ENCODE peak calls at places on chromosomes 3 and 15, in ten cellular contexts. One of them, this sample, is unnamed.

GRCh38 chr3:152087153-152087552 is 181.6 kb upstream of the MBNL1 start:
- DNase-seq in iris pigment epithelial cell: no peak
- DNase-seq in progenitor cell of endocrine pancreas: no peak
- DNase-seq in AG04449: no peak
- DNase-seq in NCI-H2081: no peak
- DNase-seq in frontal cortex: no peak
- DNase-seq in AG10803: no peak
- DNase-seq in M059J: no peak
- DNase-seq in aorta: peak
- DNase-seq in Calu3: no peak
- DNase-seq in this sample: no peak

GRCh38 chr3:194375921-194376570 is 6.5 kb upstream of the LRRC15 start:
- DNase-seq in iris pigment epithelial cell: no peak
- DNase-seq in progenitor cell of endocrine pancreas: no peak
- DNase-seq in AG04449: no peak
- DNase-seq in NCI-H2081: no peak
- DNase-seq in frontal cortex: no peak
- DNase-seq in AG10803: no peak
- DNase-seq in M059J: no peak
- DNase-seq in aorta: no peak
- DNase-seq in Calu3: no peak
- DNase-seq in this sample: peak

GRCh38 chr15:58923696-58924300 is 9.7 kb downstream of the SLTM start:
- DNase-seq in iris pigment epithelial cell: no peak
- DNase-seq in progenitor cell of endocrine pancreas: no peak
- DNase-seq in AG04449: no peak
- DNase-seq in NCI-H2081: no peak
- DNase-seq in frontal cortex: no peak
- DNase-seq in AG10803: peak
- DNase-seq in M059J: no peak
- DNase-seq in aorta: no peak
- DNase-seq in Calu3: no peak
- DNase-seq in this sample: no peak

GRCh38 chr15:85899927-85900326 is 105.2 kb upstream of the KLHL25 start:
- DNase-seq in iris pigment epithelial cell: no peak
- DNase-seq in progenitor cell of endocrine pancreas: no peak
- DNase-seq in AG04449: no peak
- DNase-seq in NCI-H2081: no peak
- DNase-seq in frontal cortex: no peak
- DNase-seq in AG10803: no peak
- DNase-seq in M059J: no peak
- DNase-seq in aorta: no peak
- DNase-seq in Calu3: no peak
- DNase-seq in this sample: no peak

GRCh38 chr3:69126999-69127398 is 4.6 kb upstream of the LMOD3 start:
- DNase-seq in iris pigment epithelial cell: no peak
- DNase-seq in progenitor cell of endocrine pancreas: no peak
- DNase-seq in AG04449: no peak
- DNase-seq in NCI-H2081: no peak
- DNase-seq in frontal cortex: no peak
- DNase-seq in AG10803: no peak
- DNase-seq in M059J: no peak
- DNase-seq in aorta: no peak
- DNase-seq in Calu3: no peak
- DNase-seq in this sample: no peak

GRCh38 chr3:16841906-16842709 is 42.6 kb upstream of the PLCL2 start:
- DNase-seq in iris pigment epithelial cell: no peak
- DNase-seq in progenitor cell of endocrine pancreas: no peak
- DNase-seq in AG04449: no peak
- DNase-seq in NCI-H2081: peak
- DNase-seq in frontal cortex: no peak
- DNase-seq in AG10803: no peak
- DNase-seq in M059J: peak
- DNase-seq in aorta: peak
- DNase-seq in Calu3: no peak
- DNase-seq in this sample: no peak

GRCh38 chr3:30611613-30612421 is 5.4 kb downstream of the TGFBR2 start:
- DNase-seq in iris pigment epithelial cell: peak
- DNase-seq in progenitor cell of endocrine pancreas: no peak
- DNase-seq in AG04449: no peak
- DNase-seq in NCI-H2081: no peak
- DNase-seq in frontal cortex: no peak
- DNase-seq in AG10803: peak
- DNase-seq in M059J: peak
- DNase-seq in aorta: no peak
- DNase-seq in Calu3: no peak
- DNase-seq in this sample: peak

GRCh38 chr3:36312351-36312750 is 68.0 kb upstream of the STAC start:
- DNase-seq in iris pigment epithelial cell: no peak
- DNase-seq in progenitor cell of endocrine pancreas: no peak
- DNase-seq in AG04449: no peak
- DNase-seq in NCI-H2081: peak
- DNase-seq in frontal cortex: no peak
- DNase-seq in AG10803: no peak
- DNase-seq in M059J: peak
- DNase-seq in aorta: no peak
- DNase-seq in Calu3: peak
- DNase-seq in this sample: no peak

GRCh38 chr3:54939591-54940300 is 11.9 kb upstream of the LRTM1 start:
- DNase-seq in iris pigment epithelial cell: peak
- DNase-seq in progenitor cell of endocrine pancreas: no peak
- DNase-seq in AG04449: no peak
- DNase-seq in NCI-H2081: no peak
- DNase-seq in frontal cortex: no peak
- DNase-seq in AG10803: peak
- DNase-seq in M059J: peak
- DNase-seq in aorta: no peak
- DNase-seq in Calu3: no peak
- DNase-seq in this sample: peak

GRCh38 chr15:79373068-79373467 is 59.1 kb upstream of the MINAR1 start:
- DNase-seq in iris pigment epithelial cell: no peak
- DNase-seq in progenitor cell of endocrine pancreas: no peak
- DNase-seq in AG04449: no peak
- DNase-seq in NCI-H2081: no peak
- DNase-seq in frontal cortex: no peak
- DNase-seq in AG10803: peak
- DNase-seq in M059J: no peak
- DNase-seq in aorta: no peak
- DNase-seq in Calu3: no peak
- DNase-seq in this sample: no peak

GRCh38 chr15:31227954-31228542 is 98.6 kb upstream of the KLF13 start:
- DNase-seq in iris pigment epithelial cell: no peak
- DNase-seq in progenitor cell of endocrine pancreas: no peak
- DNase-seq in AG04449: no peak
- DNase-seq in NCI-H2081: no peak
- DNase-seq in frontal cortex: no peak
- DNase-seq in AG10803: no peak
- DNase-seq in M059J: no peak
- DNase-seq in aorta: no peak
- DNase-seq in Calu3: no peak
- DNase-seq in this sample: no peak

GRCh38 chr3:69085543-69086132 is 901 bp downstream of the ARL6IP5 start:
- DNase-seq in iris pigment epithelial cell: peak
- DNase-seq in progenitor cell of endocrine pancreas: no peak
- DNase-seq in AG04449: no peak
- DNase-seq in NCI-H2081: no peak
- DNase-seq in frontal cortex: peak
- DNase-seq in AG10803: peak
- DNase-seq in M059J: peak
- DNase-seq in aorta: peak
- DNase-seq in Calu3: peak
- DNase-seq in this sample: peak

GRCh38 chr3:96970211-96970610 is 155.8 kb downstream of the EPHA6 start:
- DNase-seq in iris pigment epithelial cell: peak
- DNase-seq in progenitor cell of endocrine pancreas: no peak
- DNase-seq in AG04449: no peak
- DNase-seq in NCI-H2081: no peak
- DNase-seq in frontal cortex: no peak
- DNase-seq in AG10803: no peak
- DNase-seq in M059J: no peak
- DNase-seq in aorta: no peak
- DNase-seq in Calu3: no peak
- DNase-seq in this sample: no peak

GRCh38 chr3:10357592-10358308 is 36.8 kb upstream of the SEC13 start:
- DNase-seq in iris pigment epithelial cell: peak
- DNase-seq in progenitor cell of endocrine pancreas: no peak
- DNase-seq in AG04449: peak
- DNase-seq in NCI-H2081: no peak
- DNase-seq in frontal cortex: no peak
- DNase-seq in AG10803: peak
- DNase-seq in M059J: peak
- DNase-seq in aorta: peak
- DNase-seq in Calu3: no peak
- DNase-seq in this sample: peak

GRCh38 chr3:184005981-184006507 is 11.6 kb downstream of the ABCC5 start:
- DNase-seq in iris pigment epithelial cell: peak
- DNase-seq in progenitor cell of endocrine pancreas: no peak
- DNase-seq in AG04449: no peak
- DNase-seq in NCI-H2081: peak
- DNase-seq in frontal cortex: no peak
- DNase-seq in AG10803: peak
- DNase-seq in M059J: peak
- DNase-seq in aorta: peak
- DNase-seq in Calu3: peak
- DNase-seq in this sample: peak

GRCh38 chr3:128412180-128413002 is 54.3 kb downstream of the DNAJB8 start:
- DNase-seq in iris pigment epithelial cell: no peak
- DNase-seq in progenitor cell of endocrine pancreas: no peak
- DNase-seq in AG04449: no peak
- DNase-seq in NCI-H2081: no peak
- DNase-seq in frontal cortex: no peak
- DNase-seq in AG10803: no peak
- DNase-seq in M059J: no peak
- DNase-seq in aorta: no peak
- DNase-seq in Calu3: no peak
- DNase-seq in this sample: no peak

GRCh38 chr15:101378356-101378755 is 83.3 kb upstream of the SNRPA1 start:
- DNase-seq in iris pigment epithelial cell: no peak
- DNase-seq in progenitor cell of endocrine pancreas: no peak
- DNase-seq in AG04449: no peak
- DNase-seq in NCI-H2081: peak
- DNase-seq in frontal cortex: no peak
- DNase-seq in AG10803: no peak
- DNase-seq in M059J: no peak
- DNase-seq in aorta: no peak
- DNase-seq in Calu3: no peak
- DNase-seq in this sample: no peak

GRCh38 chr15:97504031-97504430 is 456.5 kb upstream of the ARRDC4 start:
- DNase-seq in iris pigment epithelial cell: peak
- DNase-seq in progenitor cell of endocrine pancreas: no peak
- DNase-seq in AG04449: no peak
- DNase-seq in NCI-H2081: no peak
- DNase-seq in frontal cortex: no peak
- DNase-seq in AG10803: no peak
- DNase-seq in M059J: peak
- DNase-seq in aorta: no peak
- DNase-seq in Calu3: peak
- DNase-seq in this sample: peak

GRCh38 chr3:155404486-155404885 is 111.0 kb upstream of the STRIT1 start:
- DNase-seq in iris pigment epithelial cell: no peak
- DNase-seq in progenitor cell of endocrine pancreas: no peak
- DNase-seq in AG04449: no peak
- DNase-seq in NCI-H2081: peak
- DNase-seq in frontal cortex: no peak
- DNase-seq in AG10803: no peak
- DNase-seq in M059J: no peak
- DNase-seq in aorta: no peak
- DNase-seq in Calu3: no peak
- DNase-seq in this sample: no peak

GRCh38 chr15:81531971-81532370 is 158.0 kb upstream of the TMC3 start:
- DNase-seq in iris pigment epithelial cell: peak
- DNase-seq in progenitor cell of endocrine pancreas: no peak
- DNase-seq in AG04449: no peak
- DNase-seq in NCI-H2081: no peak
- DNase-seq in frontal cortex: no peak
- DNase-seq in AG10803: no peak
- DNase-seq in M059J: no peak
- DNase-seq in aorta: no peak
- DNase-seq in Calu3: no peak
- DNase-seq in this sample: no peak

GRCh38 chr15:44810237-44810636 is 73.9 kb downstream of the TRIM69 start:
- DNase-seq in iris pigment epithelial cell: no peak
- DNase-seq in progenitor cell of endocrine pancreas: no peak
- DNase-seq in AG04449: no peak
- DNase-seq in NCI-H2081: no peak
- DNase-seq in frontal cortex: no peak
- DNase-seq in AG10803: no peak
- DNase-seq in M059J: no peak
- DNase-seq in aorta: no peak
- DNase-seq in Calu3: no peak
- DNase-seq in this sample: no peak

GRCh38 chr15:39788108-39788507 is 5.5 kb upstream of the FSIP1 start:
- DNase-seq in iris pigment epithelial cell: peak
- DNase-seq in progenitor cell of endocrine pancreas: no peak
- DNase-seq in AG04449: no peak
- DNase-seq in NCI-H2081: no peak
- DNase-seq in frontal cortex: no peak
- DNase-seq in AG10803: no peak
- DNase-seq in M059J: peak
- DNase-seq in aorta: no peak
- DNase-seq in Calu3: no peak
- DNase-seq in this sample: peak

GRCh38 chr15:41675337-41675736 is 15.1 kb downstream of the MGA start:
- DNase-seq in iris pigment epithelial cell: no peak
- DNase-seq in progenitor cell of endocrine pancreas: no peak
- DNase-seq in AG04449: no peak
- DNase-seq in NCI-H2081: no peak
- DNase-seq in frontal cortex: no peak
- DNase-seq in AG10803: no peak
- DNase-seq in M059J: no peak
- DNase-seq in aorta: no peak
- DNase-seq in Calu3: no peak
- DNase-seq in this sample: no peak

GRCh38 chr3:177618873-177619771 is 421.8 kb upstream of the TBL1XR1 start:
- DNase-seq in iris pigment epithelial cell: peak
- DNase-seq in progenitor cell of endocrine pancreas: no peak
- DNase-seq in AG04449: no peak
- DNase-seq in NCI-H2081: no peak
- DNase-seq in frontal cortex: no peak
- DNase-seq in AG10803: peak
- DNase-seq in M059J: peak
- DNase-seq in aorta: no peak
- DNase-seq in Calu3: peak
- DNase-seq in this sample: no peak

GRCh38 chr3:193031909-193032308 is 114.3 kb upstream of the MB21D2 start:
- DNase-seq in iris pigment epithelial cell: no peak
- DNase-seq in progenitor cell of endocrine pancreas: no peak
- DNase-seq in AG04449: no peak
- DNase-seq in NCI-H2081: no peak
- DNase-seq in frontal cortex: no peak
- DNase-seq in AG10803: no peak
- DNase-seq in M059J: no peak
- DNase-seq in aorta: no peak
- DNase-seq in Calu3: no peak
- DNase-seq in this sample: no peak

GRCh38 chr3:178352300-178353021 is 183.8 kb upstream of the KCNMB2 start:
- DNase-seq in iris pigment epithelial cell: peak
- DNase-seq in progenitor cell of endocrine pancreas: no peak
- DNase-seq in AG04449: peak
- DNase-seq in NCI-H2081: peak
- DNase-seq in frontal cortex: no peak
- DNase-seq in AG10803: peak
- DNase-seq in M059J: peak
- DNase-seq in aorta: no peak
- DNase-seq in Calu3: peak
- DNase-seq in this sample: peak

GRCh38 chr3:178719036-178719635 is 182.9 kb downstream of the KCNMB2 start:
- DNase-seq in iris pigment epithelial cell: no peak
- DNase-seq in progenitor cell of endocrine pancreas: no peak
- DNase-seq in AG04449: no peak
- DNase-seq in NCI-H2081: no peak
- DNase-seq in frontal cortex: no peak
- DNase-seq in AG10803: no peak
- DNase-seq in M059J: peak
- DNase-seq in aorta: no peak
- DNase-seq in Calu3: no peak
- DNase-seq in this sample: peak

GRCh38 chr3:48125026-48125704 is 63.1 kb downstream of the CDC25A start:
- DNase-seq in iris pigment epithelial cell: peak
- DNase-seq in progenitor cell of endocrine pancreas: no peak
- DNase-seq in AG04449: peak
- DNase-seq in NCI-H2081: no peak
- DNase-seq in frontal cortex: no peak
- DNase-seq in AG10803: peak
- DNase-seq in M059J: peak
- DNase-seq in aorta: peak
- DNase-seq in Calu3: peak
- DNase-seq in this sample: no peak